ENCODE peak calls at places on chromosomes 1 and 21, in five cellular contexts. One of them, this sample, is unnamed. For H3K36me3, the result is how much of the 10 kb centered on the place peaks cover.

GRCh38 chr1:221824025-221824424 is 82.1 kb upstream of the DUSP10 start:
- DNase-seq in fibroblast of lung: no peak
- DNase-seq in GM23248: peak
- DNase-seq in brain microvascular endothelial cell: peak
- DNase-seq in endothelial cell of umbilical vein: peak
- DNase-seq in this sample: peak

GRCh38 chr1:165235777-165236285 is 120.7 kb downstream of the LMX1A start:
- DNase-seq in fibroblast of lung: no peak
- DNase-seq in GM23248: no peak
- DNase-seq in brain microvascular endothelial cell: no peak
- DNase-seq in endothelial cell of umbilical vein: no peak
- DNase-seq in this sample: no peak

GRCh38 chr1:15965228-15965767 is 10.6 kb downstream of the ZBTB17 start:
- DNase-seq in fibroblast of lung: peak
- DNase-seq in GM23248: peak
- DNase-seq in brain microvascular endothelial cell: peak
- DNase-seq in endothelial cell of umbilical vein: peak
- DNase-seq in this sample: peak

GRCh38 chr1:158212315-158212714 is 31.6 kb downstream of the CD1D start:
- DNase-seq in fibroblast of lung: no peak
- DNase-seq in GM23248: no peak
- DNase-seq in brain microvascular endothelial cell: no peak
- DNase-seq in endothelial cell of umbilical vein: no peak
- DNase-seq in this sample: no peak

GRCh38 chr1:219120625-219121544 is 52.8 kb upstream of the LYPLAL1 start:
- DNase-seq in fibroblast of lung: peak
- DNase-seq in GM23248: peak
- DNase-seq in brain microvascular endothelial cell: peak
- DNase-seq in endothelial cell of umbilical vein: no peak
- DNase-seq in this sample: peak

GRCh38 chr1:15443281-15443680 is 5.0 kb downstream of the CTRC start:
- DNase-seq in fibroblast of lung: no peak
- DNase-seq in GM23248: no peak
- DNase-seq in brain microvascular endothelial cell: no peak
- DNase-seq in endothelial cell of umbilical vein: no peak
- DNase-seq in this sample: no peak

GRCh38 chr1:202959276-202959620 is 1.1 kb upstream of the ADIPOR1 start:
- DNase-seq in fibroblast of lung: peak
- DNase-seq in GM23248: peak
- DNase-seq in brain microvascular endothelial cell: peak
- DNase-seq in endothelial cell of umbilical vein: no peak
- DNase-seq in this sample: peak

GRCh38 chr1:223717695-223718363 is 5.5 kb downstream of the CAPN2 start:
- DNase-seq in fibroblast of lung: no peak
- DNase-seq in GM23248: peak
- DNase-seq in brain microvascular endothelial cell: no peak
- DNase-seq in endothelial cell of umbilical vein: no peak
- DNase-seq in this sample: no peak

GRCh38 chr1:201098992-201099391 is 13.2 kb downstream of the CACNA1S start:
- DNase-seq in fibroblast of lung: no peak
- DNase-seq in GM23248: no peak
- DNase-seq in brain microvascular endothelial cell: no peak
- DNase-seq in endothelial cell of umbilical vein: no peak
- DNase-seq in this sample: no peak

GRCh38 chr21:42486551-42486950 is 9.5 kb downstream of the RSPH1 start:
- DNase-seq in fibroblast of lung: no peak
- DNase-seq in GM23248: no peak
- DNase-seq in brain microvascular endothelial cell: no peak
- DNase-seq in endothelial cell of umbilical vein: no peak
- DNase-seq in this sample: peak

GRCh38 chr1:165837838-165838364 is 10.5 kb downstream of the UCK2 start:
- DNase-seq in fibroblast of lung: peak
- DNase-seq in GM23248: no peak
- DNase-seq in brain microvascular endothelial cell: no peak
- DNase-seq in endothelial cell of umbilical vein: peak
- DNase-seq in this sample: no peak

GRCh38 chr21:42461185-42461520 is 34.9 kb downstream of the RSPH1 start:
- DNase-seq in fibroblast of lung: no peak
- DNase-seq in GM23248: no peak
- DNase-seq in brain microvascular endothelial cell: no peak
- DNase-seq in endothelial cell of umbilical vein: no peak
- DNase-seq in this sample: no peak

GRCh38 chr21:41164981-41165650 is 2.8 kb upstream of the BACE2 start:
- DNase-seq in fibroblast of lung: peak
- DNase-seq in GM23248: peak
- DNase-seq in brain microvascular endothelial cell: no peak
- DNase-seq in endothelial cell of umbilical vein: peak
- DNase-seq in this sample: peak

GRCh38 chr1:16250547-16251251 is 13.7 kb upstream of the CPLANE2 start:
- DNase-seq in fibroblast of lung: no peak
- DNase-seq in GM23248: peak
- DNase-seq in brain microvascular endothelial cell: no peak
- DNase-seq in endothelial cell of umbilical vein: no peak
- DNase-seq in this sample: no peak

GRCh38 chr1:88088481-88088880 is 595.6 kb upstream of the PKN2 start:
- DNase-seq in fibroblast of lung: no peak
- DNase-seq in GM23248: no peak
- DNase-seq in brain microvascular endothelial cell: no peak
- DNase-seq in endothelial cell of umbilical vein: no peak
- DNase-seq in this sample: no peak

GRCh38 chr1:175154595-175155472 is 37.7 kb downstream of the KIAA0040 start:
- DNase-seq in fibroblast of lung: peak
- DNase-seq in GM23248: peak
- DNase-seq in brain microvascular endothelial cell: no peak
- DNase-seq in endothelial cell of umbilical vein: peak
- DNase-seq in this sample: peak

GRCh38 chr1:109161836-109162606 is 48.1 kb downstream of the ELAPOR1 start:
- DNase-seq in fibroblast of lung: peak
- DNase-seq in GM23248: peak
- DNase-seq in brain microvascular endothelial cell: peak
- DNase-seq in endothelial cell of umbilical vein: no peak
- DNase-seq in this sample: peak

GRCh38 chr1:33886452-33886851 is 22.6 kb downstream of the HMGB4 start:
- DNase-seq in fibroblast of lung: no peak
- DNase-seq in GM23248: no peak
- DNase-seq in brain microvascular endothelial cell: no peak
- DNase-seq in endothelial cell of umbilical vein: no peak
- DNase-seq in this sample: no peak

GRCh38 chr1:4108741-4109625 is 208.9 kb upstream of the C1orf174 start:
- DNase-seq in fibroblast of lung: no peak
- DNase-seq in GM23248: no peak
- DNase-seq in brain microvascular endothelial cell: no peak
- DNase-seq in endothelial cell of umbilical vein: no peak
- DNase-seq in this sample: no peak

GRCh38 chr1:3690282-3691065 is 38.2 kb downstream of the TP73 start:
- DNase-seq in fibroblast of lung: no peak
- DNase-seq in GM23248: no peak
- DNase-seq in brain microvascular endothelial cell: no peak
- DNase-seq in endothelial cell of umbilical vein: no peak
- DNase-seq in this sample: peak

GRCh38 chr1:22089787-22090186 is 37.3 kb downstream of the CDC42 start:
- DNase-seq in fibroblast of lung: no peak
- DNase-seq in GM23248: no peak
- DNase-seq in brain microvascular endothelial cell: no peak
- DNase-seq in endothelial cell of umbilical vein: peak
- DNase-seq in this sample: no peak

GRCh38 chr1:78145105-78145580 is 99.4 kb downstream of the GIPC2 start:
- DNase-seq in fibroblast of lung: peak
- DNase-seq in GM23248: peak
- DNase-seq in brain microvascular endothelial cell: peak
- DNase-seq in endothelial cell of umbilical vein: peak
- DNase-seq in this sample: peak

GRCh38 chr21:26756491-26757159 is 88.6 kb downstream of the ADAMTS1 start:
- DNase-seq in fibroblast of lung: no peak
- DNase-seq in GM23248: peak
- DNase-seq in brain microvascular endothelial cell: peak
- DNase-seq in endothelial cell of umbilical vein: no peak
- DNase-seq in this sample: peak

GRCh38 chr1:117612517-117613248 is 6.8 kb downstream of the TENT5C start:
- DNase-seq in fibroblast of lung: peak
- DNase-seq in GM23248: peak
- DNase-seq in brain microvascular endothelial cell: peak
- DNase-seq in endothelial cell of umbilical vein: no peak
- DNase-seq in this sample: peak

GRCh38 chr1:111475706-111476105 is 1.9 kb downstream of the C1orf162 start:
- DNase-seq in fibroblast of lung: no peak
- DNase-seq in GM23248: no peak
- DNase-seq in brain microvascular endothelial cell: no peak
- DNase-seq in endothelial cell of umbilical vein: no peak
- DNase-seq in this sample: no peak

GRCh38 chr1:8570435-8570834 is 247.0 kb downstream of the RERE start:
- DNase-seq in fibroblast of lung: no peak
- DNase-seq in GM23248: no peak
- DNase-seq in brain microvascular endothelial cell: peak
- DNase-seq in endothelial cell of umbilical vein: peak
- DNase-seq in this sample: no peak

GRCh38 chr1:185971688-185972087 is 237.5 kb downstream of the HMCN1 start:
- DNase-seq in fibroblast of lung: peak
- DNase-seq in GM23248: peak
- DNase-seq in brain microvascular endothelial cell: peak
- DNase-seq in endothelial cell of umbilical vein: no peak
- DNase-seq in this sample: peak

DNA sequence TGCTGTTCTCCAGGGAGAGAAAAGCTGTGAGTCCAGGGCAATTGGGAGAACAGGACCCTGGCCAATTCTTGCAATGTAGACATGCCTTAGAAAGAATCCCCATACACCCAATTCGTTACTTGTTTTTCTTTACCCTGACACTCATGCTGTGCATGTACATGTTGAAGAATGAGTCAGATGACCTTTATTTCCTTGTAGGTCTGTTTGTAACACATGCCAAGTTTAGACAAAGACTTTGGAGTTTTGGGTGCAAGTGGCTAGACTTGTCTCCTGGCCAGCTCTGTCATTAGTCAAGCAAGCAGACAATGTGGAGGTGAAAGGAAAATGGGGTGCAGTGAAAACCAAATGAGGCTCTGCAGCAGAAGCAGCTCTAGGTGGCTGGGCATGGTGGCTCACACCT is 38.1 kb downstream of the GNPAT start:
- DNase-seq in fibroblast of lung: peak
- DNase-seq in GM23248: peak
- DNase-seq in brain microvascular endothelial cell: peak
- DNase-seq in endothelial cell of umbilical vein: peak
- DNase-seq in this sample: peak
- H3K36me3 ChIP-seq in fibroblast of lung: under half
- H3K36me3 ChIP-seq in GM23248: under half
- H3K36me3 ChIP-seq in brain microvascular endothelial cell: under half
- H3K36me3 ChIP-seq in endothelial cell of umbilical vein: under half
- H3K36me3 ChIP-seq in this sample: under half

GRCh38 chr1:1758059-1758621 is 20.1 kb downstream of the NADK start:
- DNase-seq in fibroblast of lung: no peak
- DNase-seq in GM23248: no peak
- DNase-seq in brain microvascular endothelial cell: no peak
- DNase-seq in endothelial cell of umbilical vein: no peak
- DNase-seq in this sample: no peak

GRCh38 chr1:1759456-1760344 is 18.6 kb downstream of the NADK start:
- DNase-seq in fibroblast of lung: no peak
- DNase-seq in GM23248: no peak
- DNase-seq in brain microvascular endothelial cell: no peak
- DNase-seq in endothelial cell of umbilical vein: no peak
- DNase-seq in this sample: no peak

GRCh38 chr1:1757422-1758058 is 20.7 kb downstream of the NADK start:
- DNase-seq in fibroblast of lung: no peak
- DNase-seq in GM23248: no peak
- DNase-seq in brain microvascular endothelial cell: no peak
- DNase-seq in endothelial cell of umbilical vein: no peak
- DNase-seq in this sample: no peak

GRCh38 chr1:1760345-1760650 is 18.0 kb downstream of the NADK start:
- DNase-seq in fibroblast of lung: no peak
- DNase-seq in GM23248: no peak
- DNase-seq in brain microvascular endothelial cell: no peak
- DNase-seq in endothelial cell of umbilical vein: no peak
- DNase-seq in this sample: no peak

DNA sequence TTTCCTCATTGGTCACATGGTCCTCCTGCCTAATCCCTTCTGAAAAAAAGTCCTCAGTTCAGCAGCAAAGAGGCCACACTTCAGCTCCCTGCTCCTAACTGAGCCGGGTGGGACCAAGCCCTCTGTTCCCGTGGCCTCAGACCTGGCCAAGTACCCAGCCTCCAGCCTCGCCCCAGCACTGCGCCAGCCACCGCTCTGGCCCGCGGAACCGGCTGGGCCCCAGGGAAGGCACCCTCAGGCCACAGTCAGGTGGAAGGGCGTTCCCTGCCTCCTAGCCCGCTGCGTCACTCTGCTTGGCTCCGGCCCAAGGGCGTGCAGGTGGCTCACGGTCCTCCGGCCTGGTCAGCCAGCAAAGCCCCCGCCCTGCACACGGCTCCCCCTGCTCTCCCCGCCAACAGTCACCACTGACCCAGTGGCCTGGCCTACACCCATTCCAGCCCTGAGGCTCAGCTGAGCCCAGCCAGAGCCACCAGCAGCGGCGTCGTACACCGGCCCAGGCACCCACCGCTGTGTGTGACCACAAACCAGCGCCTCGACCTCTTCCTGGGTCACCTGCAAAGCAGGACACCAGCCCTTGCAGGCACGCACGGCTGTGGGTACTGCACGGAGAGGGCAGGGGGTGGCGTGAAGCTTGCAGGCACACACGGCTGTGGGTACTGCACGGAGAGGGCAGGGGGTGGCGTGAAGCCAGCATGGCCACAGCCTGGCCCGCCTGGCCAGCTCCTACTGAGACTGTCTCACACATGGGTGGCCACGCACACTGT is 19.4 kb downstream of the NADK start:
- DNase-seq in fibroblast of lung: no peak
- DNase-seq in GM23248: no peak
- DNase-seq in brain microvascular endothelial cell: no peak
- DNase-seq in endothelial cell of umbilical vein: peak
- DNase-seq in this sample: peak
- H3K36me3 ChIP-seq in fibroblast of lung: under half
- H3K36me3 ChIP-seq in GM23248: under half
- H3K36me3 ChIP-seq in brain microvascular endothelial cell: half or more
- H3K36me3 ChIP-seq in endothelial cell of umbilical vein: under half
- H3K36me3 ChIP-seq in this sample: under half

GRCh38 chr1:36166136-36166535 is 10.2 kb downstream of the MAP7D1 start:
- DNase-seq in fibroblast of lung: no peak
- DNase-seq in GM23248: no peak
- DNase-seq in brain microvascular endothelial cell: no peak
- DNase-seq in endothelial cell of umbilical vein: no peak
- DNase-seq in this sample: no peak

GRCh38 chr1:36164399-36164798 is 8.4 kb downstream of the MAP7D1 start:
- DNase-seq in fibroblast of lung: no peak
- DNase-seq in GM23248: no peak
- DNase-seq in brain microvascular endothelial cell: no peak
- DNase-seq in endothelial cell of umbilical vein: no peak
- DNase-seq in this sample: no peak

GRCh38 chr1:36163426-36163825 is 7.5 kb downstream of the MAP7D1 start:
- DNase-seq in fibroblast of lung: no peak
- DNase-seq in GM23248: no peak
- DNase-seq in brain microvascular endothelial cell: no peak
- DNase-seq in endothelial cell of umbilical vein: no peak
- DNase-seq in this sample: no peak

GRCh38 chr1:36166938-36167910 is 11.3 kb downstream of the MAP7D1 start:
- DNase-seq in fibroblast of lung: peak
- DNase-seq in GM23248: peak
- DNase-seq in brain microvascular endothelial cell: peak
- DNase-seq in endothelial cell of umbilical vein: no peak
- DNase-seq in this sample: peak

GRCh38 chr1:36165145-36165544 is 9.2 kb downstream of the MAP7D1 start:
- DNase-seq in fibroblast of lung: no peak
- DNase-seq in GM23248: no peak
- DNase-seq in brain microvascular endothelial cell: no peak
- DNase-seq in endothelial cell of umbilical vein: no peak
- DNase-seq in this sample: no peak
- H3K36me3 ChIP-seq in fibroblast of lung: under half
- H3K36me3 ChIP-seq in GM23248: under half
- H3K36me3 ChIP-seq in brain microvascular endothelial cell: half or more
- H3K36me3 ChIP-seq in endothelial cell of umbilical vein: under half
- H3K36me3 ChIP-seq in this sample: under half

GRCh38 chr1:45658171-45658570 is 28.2 kb downstream of the GPBP1L1 start:
- DNase-seq in fibroblast of lung: no peak
- DNase-seq in GM23248: no peak
- DNase-seq in brain microvascular endothelial cell: no peak
- DNase-seq in endothelial cell of umbilical vein: no peak
- DNase-seq in this sample: no peak
- H3K36me3 ChIP-seq in fibroblast of lung: under half
- H3K36me3 ChIP-seq in GM23248: half or more
- H3K36me3 ChIP-seq in brain microvascular endothelial cell: half or more
- H3K36me3 ChIP-seq in endothelial cell of umbilical vein: under half
- H3K36me3 ChIP-seq in this sample: under half